ENCODE peak calls at places on chromosome 21, in ten cellular contexts. F, Z, V, E, J, S, P, Y, L and D are unnamed samples.

GRCh38 chr21:38455403-38455802 is 42.9 kb downstream of the ERG start:
- DNase-seq in F (no peak), Z (no peak), V (no peak), E (no peak), J (no peak), S (no peak), P (peak; percentile 83), Y (no peak), L (no peak), D (no peak)

GRCh38 chr21:35721701-35722100 is 338.6 kb downstream of the SETD4 start:
- DNase-seq in F (no peak), Z (no peak), V (no peak), E (no peak), J (no peak), S (no peak), P (no peak), Y (no peak), L (no peak), D (no peak)

GRCh38 chr21:43758132-43758619 is 17.9 kb downstream of the CSTB start:
- DNase-seq in F (no peak), Z (no peak), V (no peak), E (no peak), J (no peak), S (peak; percentile 64), P (peak; percentile 61), Y (no peak), L (no peak), D (no peak)

GRCh38 chr21:20943476-20944085 is 54.6 kb upstream of the NCAM2 start:
- DNase-seq in F (no peak), Z (no peak), V (no peak), E (no peak), J (no peak), S (no peak), P (no peak), Y (no peak), L (no peak), D (no peak)

GRCh38 chr21:36135391-36136094 is 664 bp downstream of the CBR3 start:
- DNase-seq in F (peak; percentile 75), Z (peak; percentile 81), V (no peak), E (no peak), J (no peak), S (peak; percentile 60), P (peak; percentile 92), Y (peak; percentile 60), L (peak; percentile 85), D (peak; percentile 37)

GRCh38 chr21:46344219-46344915 is 20.4 kb downstream of the PCNT start:
- DNase-seq in F (no peak), Z (no peak), V (no peak), E (no peak), J (no peak), S (no peak), P (no peak), Y (no peak), L (no peak), D (no peak)

GRCh38 chr21:15687208-15687607 is 42.6 kb upstream of the USP25 start:
- DNase-seq in F (no peak), Z (no peak), V (no peak), E (no peak), J (no peak), S (no peak), P (peak; percentile 66), Y (no peak), L (no peak), D (no peak)

GRCh38 chr21:45901061-45901690 is 80.4 kb upstream of the COL6A1 start:
- DNase-seq in F (no peak), Z (no peak), V (no peak), E (no peak), J (no peak), S (no peak), P (no peak), Y (no peak), L (no peak), D (no peak)

GRCh38 chr21:45475797-45476570 is 66.3 kb downstream of the SLC19A1 start:
- DNase-seq in F (no peak), Z (no peak), V (no peak), E (no peak), J (no peak), S (no peak), P (no peak), Y (no peak), L (no peak), D (no peak)

GRCh38 chr21:18986197-18986596 is 582.6 kb upstream of the TMPRSS15 start:
- DNase-seq in F (no peak), Z (no peak), V (no peak), E (no peak), J (no peak), S (no peak), P (no peak), Y (no peak), L (no peak), D (no peak)

GRCh38 chr21:37412603-37413360 is 46.2 kb downstream of the DYRK1A start:
- DNase-seq in F (no peak), Z (peak; percentile 51), V (no peak), E (no peak), J (no peak), S (peak; percentile 49), P (peak; percentile 88), Y (no peak), L (peak; percentile 22), D (no peak)

GRCh38 chr21:33480481-33481103 is 818 bp upstream of the TMEM50B start:
- DNase-seq in F (no peak), Z (no peak), V (no peak), E (no peak), J (no peak), S (no peak), P (no peak), Y (no peak), L (no peak), D (no peak)

GRCh38 chr21:26061437-26061836 is 109.1 kb downstream of the APP start:
- DNase-seq in F (no peak), Z (no peak), V (no peak), E (no peak), J (no peak), S (no peak), P (peak; percentile 11), Y (no peak), L (no peak), D (no peak)

GRCh38 chr21:24188511-24188910 is 1418.8 kb downstream of the MRPL39 start:
- DNase-seq in F (no peak), Z (no peak), V (no peak), E (no peak), J (no peak), S (no peak), P (no peak), Y (no peak), L (no peak), D (no peak)

GRCh38 chr21:39033878-39034589 is 149.2 kb downstream of the PSMG1 start:
- DNase-seq in F (peak; percentile 87), Z (no peak), V (no peak), E (no peak), J (no peak), S (no peak), P (no peak), Y (no peak), L (no peak), D (no peak)

GRCh38 chr21:21436012-21436545 is 437.9 kb downstream of the NCAM2 start:
- DNase-seq in F (no peak), Z (no peak), V (no peak), E (no peak), J (no peak), S (peak; percentile 18), P (no peak), Y (no peak), L (no peak), D (no peak)

GRCh38 chr21:36576441-36576840 is 96.5 kb upstream of the CLDN14 start:
- DNase-seq in F (no peak), Z (no peak), V (no peak), E (no peak), J (no peak), S (no peak), P (no peak), Y (no peak), L (no peak), D (no peak)

GRCh38 chr21:38354231-38354630 is 97.4 kb downstream of the KCNJ15 start:
- DNase-seq in F (no peak), Z (no peak), V (no peak), E (no peak), J (no peak), S (no peak), P (no peak), Y (no peak), L (no peak), D (no peak)

GRCh38 chr21:34579411-34579810 is 35.5 kb downstream of the RCAN1 start:
- DNase-seq in F (no peak), Z (no peak), V (no peak), E (no peak), J (no peak), S (peak; percentile 14), P (peak; percentile 82), Y (no peak), L (peak; percentile 64), D (no peak)

GRCh38 chr21:40719615-40720014 is 127.3 kb downstream of the DSCAM start:
- DNase-seq in F (no peak), Z (peak; percentile 5), V (no peak), E (no peak), J (no peak), S (no peak), P (no peak), Y (no peak), L (no peak), D (no peak)

GRCh38 chr21:45056917-45057560 is 17.3 kb upstream of the ADARB1 start:
- DNase-seq in F (no peak), Z (no peak), V (no peak), E (no peak), J (no peak), S (no peak), P (peak; percentile 47), Y (no peak), L (no peak), D (no peak)

GRCh38 chr21:29238052-29238966 is 60.4 kb upstream of the BACH1 start:
- DNase-seq in F (no peak), Z (no peak), V (no peak), E (no peak), J (no peak), S (no peak), P (peak; percentile 83), Y (no peak), L (no peak), D (no peak)

GRCh38 chr21:38766987-38767722 is 38.6 kb upstream of the ETS2 start:
- DNase-seq in F (peak; percentile 69), Z (no peak), V (peak; percentile 28), E (peak; percentile 25), J (no peak), S (no peak), P (no peak), Y (peak; percentile 70), L (no peak), D (peak; percentile 66)

GRCh38 chr21:41235214-41235613 is 67.3 kb downstream of the BACE2 start:
- DNase-seq in F (no peak), Z (no peak), V (no peak), E (no peak), J (no peak), S (no peak), P (no peak), Y (no peak), L (no peak), D (no peak)

GRCh38 chr21:38470762-38471161 is 27.5 kb downstream of the ERG start:
- DNase-seq in F (no peak), Z (peak; percentile 29), V (no peak), E (no peak), J (no peak), S (peak; percentile 67), P (no peak), Y (no peak), L (no peak), D (no peak)

GRCh38 chr21:34962136-34962535 is 87.0 kb downstream of the RUNX1 start:
- DNase-seq in F (no peak), Z (no peak), V (no peak), E (no peak), J (no peak), S (no peak), P (peak; percentile 36), Y (no peak), L (no peak), D (no peak)

GRCh38 chr21:14755086-14755485 is 209.0 kb upstream of the SAMSN1 start:
- DNase-seq in F (no peak), Z (no peak), V (no peak), E (no peak), J (no peak), S (no peak), P (no peak), Y (no peak), L (no peak), D (no peak)